ENCODE peak calls at places on chromosomes 7 and 10, in nine cellular contexts. W is psoas muscle, Q is cardiac muscle cell, Y is stomach, I is AG09309, K is A549, D is HFF-Myc, P is Calu3, M is bronchial epithelial cell. R is an unnamed sample.

GRCh38 chr7:129383542-129384132 is 50.6 kb upstream of the STRIP2 start:
- DNase-seq in W (no peak), Q (no peak), Y (no peak), I (no peak), K (no peak), D (no peak), P (no peak), M (no peak), R (no peak)

GRCh38 chr7:130894146-130895005 is 160.4 kb upstream of the KLF14 start:
- DNase-seq in W (peak), Q (no peak), Y (peak), I (no peak), K (peak), D (no peak), P (peak), M (peak), R (no peak)

GRCh38 chr7:157320607-157320979 is 16.2 kb upstream of the DNAJB6 start:
- DNase-seq in W (peak), Q (no peak), Y (no peak), I (no peak), K (no peak), D (no peak), P (no peak), M (no peak), R (no peak)

GRCh38 chr7:108222236-108222892 is 92.2 kb upstream of the LAMB4 start:
- DNase-seq in W (no peak), Q (peak), Y (no peak), I (no peak), K (no peak), D (peak), P (no peak), M (no peak), R (no peak)

GRCh38 chr7:151058766-151059361 is 525 bp upstream of the SLC4A2 start:
- DNase-seq in W (no peak), Q (no peak), Y (no peak), I (no peak), K (no peak), D (no peak), P (no peak), M (no peak), R (no peak)

GRCh38 chr10:15427836-15428414 is 56.8 kb upstream of the FAM171A1 start:
- DNase-seq in W (no peak), Q (peak), Y (no peak), I (peak), K (no peak), D (peak), P (no peak), M (peak), R (no peak)

GRCh38 chr10:90192825-90193224 is 491.4 kb downstream of the KIF20B start:
- DNase-seq in W (no peak), Q (no peak), Y (no peak), I (no peak), K (no peak), D (no peak), P (no peak), M (no peak), R (no peak)

GRCh38 chr10:126331101-126331500 is 57.2 kb downstream of the ADAM12 start:
- DNase-seq in W (no peak), Q (no peak), Y (no peak), I (peak), K (no peak), D (no peak), P (no peak), M (peak), R (no peak)

GRCh38 chr10:84114088-84114667 is 25.1 kb upstream of the GHITM start:
- DNase-seq in W (no peak), Q (peak), Y (no peak), I (no peak), K (no peak), D (no peak), P (no peak), M (peak), R (no peak)

GRCh38 chr10:63586048-63586447 is 64.8 kb downstream of the REEP3 start:
- DNase-seq in W (no peak), Q (no peak), Y (no peak), I (no peak), K (no peak), D (no peak), P (no peak), M (peak), R (no peak)

GRCh38 chr7:37642028-37642540 is 41.5 kb upstream of the GPR141 start:
- DNase-seq in W (no peak), Q (peak), Y (no peak), I (no peak), K (no peak), D (no peak), P (no peak), M (peak), R (no peak)

DNA sequence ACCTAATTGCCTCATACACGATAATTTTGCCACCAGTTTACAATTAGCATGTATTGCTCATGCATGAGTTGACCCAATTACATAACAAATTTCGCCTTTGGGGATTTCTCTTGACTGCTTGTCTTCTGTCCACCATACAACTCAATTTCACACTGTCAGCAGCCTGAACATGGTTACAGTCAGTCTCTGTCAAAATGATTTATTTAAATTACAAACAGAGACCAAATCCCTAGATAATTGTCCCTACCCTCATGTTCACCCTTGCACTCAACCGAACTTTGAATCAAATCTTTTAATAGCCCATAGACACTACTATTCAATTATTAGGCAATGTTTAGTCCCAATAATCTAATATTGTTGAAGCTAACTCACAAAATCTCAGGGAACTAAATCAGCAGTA is 59.7 kb upstream of the NEBL start:
- DNase-seq in W (no peak), Q (no peak), Y (no peak), I (no peak), K (no peak), D (no peak), P (no peak), M (peak), R (no peak)
- TF ChIP-seq CTCF in W (no peak), Q (no peak), Y (no peak), I (no peak), K (no peak), D (no peak), P (no peak), M (no peak), R (no peak)

DNA sequence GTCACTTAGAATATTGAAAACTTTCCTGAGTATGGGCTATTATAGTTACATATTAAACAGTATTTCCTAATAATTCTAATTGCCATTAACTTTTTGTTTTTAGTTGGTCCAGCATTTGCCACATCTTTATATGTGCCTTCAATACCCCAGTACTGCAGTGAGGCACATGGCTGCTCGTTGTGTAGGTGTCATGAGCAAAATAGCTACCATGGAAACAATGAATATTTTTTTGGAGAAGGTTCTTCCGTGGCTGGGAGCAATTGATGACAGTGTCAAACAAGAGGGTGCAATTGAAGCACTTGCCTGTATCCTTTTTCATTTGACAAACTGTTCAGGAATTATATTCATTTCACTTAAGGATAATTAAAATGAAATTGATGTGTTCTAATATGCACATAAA is 72.7 kb downstream of the BTAF1 start:
- DNase-seq in W (no peak), Q (no peak), Y (no peak), I (no peak), K (no peak), D (no peak), P (no peak), M (no peak), R (no peak)
- TF ChIP-seq CTCF in W (no peak), Q (no peak), Y (no peak), I (no peak), K (no peak), D (no peak), P (no peak), M (no peak), R (no peak)

GRCh38 chr10:86362129-86362527 is 4.5 kb downstream of the GRID1 start:
- DNase-seq in W (peak), Q (no peak), Y (no peak), I (no peak), K (no peak), D (no peak), P (no peak), M (no peak), R (no peak)

GRCh38 chr10:86364551-86365345 is 1.8 kb downstream of the GRID1 start:
- DNase-seq in W (peak), Q (peak), Y (no peak), I (no peak), K (no peak), D (no peak), P (peak), M (no peak), R (peak)

GRCh38 chr10:86362566-86363183 is 3.9 kb downstream of the GRID1 start:
- DNase-seq in W (peak), Q (no peak), Y (no peak), I (no peak), K (no peak), D (no peak), P (no peak), M (no peak), R (peak)

GRCh38 chr10:86363833-86364511 is 2.6 kb downstream of the GRID1 start:
- DNase-seq in W (peak), Q (no peak), Y (no peak), I (no peak), K (no peak), D (no peak), P (no peak), M (no peak), R (peak)

GRCh38 chr10:86363184-86363832 is 3.3 kb downstream of the GRID1 start:
- DNase-seq in W (peak), Q (peak), Y (peak), I (no peak), K (peak), D (no peak), P (peak), M (peak), R (peak)
- TF ChIP-seq CTCF in W (peak), Q (peak), Y (no peak), I (no peak), K (peak), D (no peak), P (no peak), M (peak), R (no peak)

GRCh38 chr10:117166420-117167345 is 28.6 kb upstream of the VAX1 start:
- DNase-seq in W (no peak), Q (no peak), Y (no peak), I (no peak), K (no peak), D (no peak), P (no peak), M (peak), R (no peak)

GRCh38 chr10:117163954-117164292 is 25.9 kb upstream of the VAX1 start:
- DNase-seq in W (no peak), Q (no peak), Y (no peak), I (no peak), K (no peak), D (no peak), P (no peak), M (no peak), R (no peak)

GRCh38 chr10:117167346-117168134 is 29.5 kb upstream of the VAX1 start:
- DNase-seq in W (no peak), Q (no peak), Y (no peak), I (no peak), K (no peak), D (no peak), P (no peak), M (no peak), R (no peak)

GRCh38 chr10:117164878-117165556 is 26.9 kb upstream of the VAX1 start:
- DNase-seq in W (no peak), Q (no peak), Y (no peak), I (no peak), K (no peak), D (no peak), P (no peak), M (no peak), R (no peak)

GRCh38 chr10:117165557-117166419 is 27.7 kb upstream of the VAX1 start:
- DNase-seq in W (peak), Q (peak), Y (no peak), I (no peak), K (peak), D (no peak), P (peak), M (no peak), R (no peak)
- TF ChIP-seq CTCF in W (peak), Q (peak), Y (peak), I (peak), K (peak), D (peak), P (peak), M (peak), R (no peak)

R was measured in omental fat pad.